ENCODE peak calls at places on chromosomes 13 and 19, in four cellular contexts. One of them, this sample, is unnamed.

GRCh38 chr19:8459520-8460260 is 14.9 kb downstream of the HNRNPM start:
- DNase-seq in stimulated activated CD4-positive, alpha-beta T cell treated with anti-CD3 and anti-CD28 coated beads, Interleukin-4, amount 100 ng/mL, for 24 hours: no peak
- DNase-seq in activated CD4-positive, CD25-positive, alpha-beta regulatory T cell: no peak
- DNase-seq in thoracic aorta: no peak
- DNase-seq in this sample: no peak

GRCh38 chr13:30153871-30154426 is 153.4 kb downstream of the KATNAL1 start:
- DNase-seq in thoracic aorta: no peak
- DNase-seq in activated CD4-positive, CD25-positive, alpha-beta regulatory T cell: no peak
- DNase-seq in stimulated activated CD4-positive, alpha-beta T cell treated with anti-CD3 and anti-CD28 coated beads, Interleukin-4, amount 100 ng/mL, for 24 hours: no peak
- DNase-seq in this sample: no peak

GRCh38 chr19:18503971-18504885 is 17.6 kb downstream of the ELL start:
- DNase-seq in stimulated activated CD4-positive, alpha-beta T cell treated with anti-CD3 and anti-CD28 coated beads, Interleukin-4, amount 100 ng/mL, for 24 hours: no peak
- DNase-seq in activated CD4-positive, CD25-positive, alpha-beta regulatory T cell: no peak
- DNase-seq in thoracic aorta: no peak
- DNase-seq in this sample: no peak

GRCh38 chr13:44313674-44314073 is 60.0 kb upstream of the SERP2 start:
- DNase-seq in activated CD4-positive, CD25-positive, alpha-beta regulatory T cell: no peak
- DNase-seq in stimulated activated CD4-positive, alpha-beta T cell treated with anti-CD3 and anti-CD28 coated beads, Interleukin-4, amount 100 ng/mL, for 24 hours: no peak
- DNase-seq in thoracic aorta: no peak
- DNase-seq in this sample: no peak

GRCh38 chr19:17243854-17244617 is 1.7 kb downstream of the NR2F6 start:
- DNase-seq in thoracic aorta: no peak
- DNase-seq in stimulated activated CD4-positive, alpha-beta T cell treated with anti-CD3 and anti-CD28 coated beads, Interleukin-4, amount 100 ng/mL, for 24 hours: no peak
- DNase-seq in activated CD4-positive, CD25-positive, alpha-beta regulatory T cell: no peak
- DNase-seq in this sample: no peak

GRCh38 chr19:27974082-27974513 is 1238.9 kb downstream of the UQCRFS1 start:
- DNase-seq in stimulated activated CD4-positive, alpha-beta T cell treated with anti-CD3 and anti-CD28 coated beads, Interleukin-4, amount 100 ng/mL, for 24 hours: no peak
- DNase-seq in thoracic aorta: no peak
- DNase-seq in activated CD4-positive, CD25-positive, alpha-beta regulatory T cell: no peak
- DNase-seq in this sample: no peak

GRCh38 chr19:47179643-47180310 is 49.1 kb downstream of the SAE1 start:
- DNase-seq in activated CD4-positive, CD25-positive, alpha-beta regulatory T cell: no peak
- DNase-seq in thoracic aorta: no peak
- DNase-seq in stimulated activated CD4-positive, alpha-beta T cell treated with anti-CD3 and anti-CD28 coated beads, Interleukin-4, amount 100 ng/mL, for 24 hours: peak; percentile 18
- DNase-seq in this sample: no peak

GRCh38 chr19:50205681-50206138 is 2.3 kb downstream of the MYH14 start:
- DNase-seq in activated CD4-positive, CD25-positive, alpha-beta regulatory T cell: no peak
- DNase-seq in thoracic aorta: no peak
- DNase-seq in stimulated activated CD4-positive, alpha-beta T cell treated with anti-CD3 and anti-CD28 coated beads, Interleukin-4, amount 100 ng/mL, for 24 hours: no peak
- DNase-seq in this sample: no peak

GRCh38 chr13:50400930-50401553 is 385.8 kb downstream of the KCNRG start:
- DNase-seq in activated CD4-positive, CD25-positive, alpha-beta regulatory T cell: no peak
- DNase-seq in thoracic aorta: no peak
- DNase-seq in stimulated activated CD4-positive, alpha-beta T cell treated with anti-CD3 and anti-CD28 coated beads, Interleukin-4, amount 100 ng/mL, for 24 hours: no peak
- DNase-seq in this sample: peak; percentile 74

This sample was measured in AG04449.